ENCODE peak calls at places on chromosomes 13 and 19, in five cellular contexts. J is Caco-2, R is colonic mucosa, W is testis, N is HepG2. L is an unnamed sample.

GRCh38 chr13:38262211-38262610 is 87.4 kb upstream of the UFM1 start:
- DNase-seq in J (no peak), R (no peak), W (no peak), N (no peak), L (no peak)

GRCh38 chr13:41268764-41269163 is 5.4 kb upstream of the MTRF1 start:
- DNase-seq in J (no peak), R (no peak), W (no peak), N (no peak), L (no peak)

GRCh38 chr13:78595819-78596700 is 7.3 kb downstream of the POU4F1 start:
- DNase-seq in J (no peak), R (no peak), W (peak; percentile 61), N (peak; percentile 12), L (no peak)

GRCh38 chr13:99124695-99125334 is 75.8 kb upstream of the UBAC2 start:
- DNase-seq in J (no peak), R (no peak), W (no peak), N (no peak), L (peak; percentile 2)

GRCh38 chr19:5078179-5078578 is 109.3 kb downstream of the KDM4B start:
- DNase-seq in J (no peak), R (no peak), W (no peak), N (no peak), L (no peak)

GRCh38 chr19:6737284-6737872 is at the start of gene GPR108:
- DNase-seq in J (peak; percentile 99), R (peak; percentile 99), W (peak; percentile 100), N (peak; percentile 100), L (peak; percentile 100)

GRCh38 chr13:105338044-105338443 is 1197.4 kb downstream of the EFNB2 start:
- DNase-seq in J (no peak), R (no peak), W (no peak), N (no peak), L (no peak)

GRCh38 chr13:105219636-105220035 is 1315.8 kb downstream of the EFNB2 start:
- DNase-seq in J (no peak), R (no peak), W (no peak), N (no peak), L (no peak)

GRCh38 chr19:50330365-50331078 is 1.3 kb upstream of the KCNC3 start:
- DNase-seq in J (peak; percentile 84), R (peak; percentile 76), W (peak; percentile 88), N (peak; percentile 73), L (peak; percentile 56)

GRCh38 chr13:26011996-26012688 is 39.7 kb downstream of the SHISA2 start:
- DNase-seq in J (no peak), R (no peak), W (peak; percentile 58), N (no peak), L (peak; percentile 1)

GRCh38 chr13:66405908-66406802 is 824.0 kb downstream of the PCDH9 start:
- DNase-seq in J (no peak), R (no peak), W (no peak), N (no peak), L (no peak)

GRCh38 chr13:114230575-114230974 is 4.1 kb upstream of the CDC16 start:
- DNase-seq in J (no peak), R (no peak), W (no peak), N (no peak), L (no peak)

GRCh38 chr19:48113190-48113917 is 2.7 kb upstream of the PLA2G4C start:
- DNase-seq in J (no peak), R (no peak), W (no peak), N (no peak), L (no peak)

GRCh38 chr19:48110350-48110966 is at the start of gene PLA2G4C:
- DNase-seq in J (peak; percentile 91), R (peak; percentile 81), W (peak; percentile 93), N (peak; percentile 72), L (peak; percentile 86)

GRCh38 chr19:48108997-48109782 is 1.4 kb downstream of the PLA2G4C start:
- DNase-seq in J (no peak), R (no peak), W (no peak), N (no peak), L (no peak)

GRCh38 chr19:48111280-48111679 is 663 bp upstream of the PLA2G4C start:
- DNase-seq in J (no peak), R (no peak), W (no peak), N (no peak), L (no peak)
- H3K4me3 ChIP-seq in J (no peak overlapping the region), R (no peak overlapping the region), W (no peak overlapping the region), N (no peak overlapping the region), L (no peak overlapping the region)

DNA sequence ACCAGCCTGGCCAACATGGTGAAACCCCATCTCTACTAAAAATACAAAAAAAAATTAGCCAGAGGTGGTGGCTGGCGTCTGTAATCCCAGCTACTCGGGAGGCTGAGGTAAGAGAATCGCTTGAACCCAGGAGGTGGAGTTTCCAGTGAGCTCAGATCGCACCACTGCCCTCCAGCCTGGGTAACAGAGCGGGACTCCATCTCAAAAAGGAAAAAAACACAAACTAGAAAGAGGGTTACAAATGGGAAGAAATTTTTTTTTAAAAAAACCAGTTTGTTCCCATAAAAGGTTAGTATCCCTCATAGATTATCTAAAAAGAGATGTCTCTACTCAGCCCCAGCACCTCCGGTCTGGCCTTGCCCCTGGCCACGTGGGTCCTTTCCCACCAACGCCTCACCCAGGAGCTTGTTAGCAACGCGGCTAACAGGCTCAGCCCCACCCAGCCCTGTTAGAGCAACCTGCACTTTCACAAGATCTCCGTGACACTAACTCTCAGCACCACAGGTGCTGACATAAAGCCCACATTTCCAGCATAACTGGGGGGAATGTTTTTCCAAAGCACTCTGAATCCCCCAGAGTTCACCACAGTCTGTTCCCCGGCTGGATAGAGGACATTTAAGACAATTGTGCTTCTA is 4.3 kb downstream of the DMKN start:
- DNase-seq in J (peak; percentile 89), R (peak; percentile 67), W (no peak), N (peak; percentile 42), L (peak; percentile 37)
- H3K4me3 ChIP-seq in J (peak overlapping the region; percentile 69), R (peak overlapping the region; percentile 43), W (no peak overlapping the region), N (peak overlapping the region; percentile 69), L (no peak overlapping the region)

GRCh38 chr19:10091892-10092641 is 6.0 kb downstream of the SHFL start:
- DNase-seq in J (no peak), R (no peak), W (no peak), N (no peak), L (no peak)

GRCh38 chr19:10091370-10091687 is 5.2 kb downstream of the SHFL start:
- DNase-seq in J (no peak), R (no peak), W (no peak), N (no peak), L (no peak)

GRCh38 chr19:10095622-10095947 is 6.9 kb downstream of the ANGPTL6 start:
- DNase-seq in J (no peak), R (no peak), W (no peak), N (no peak), L (no peak)

GRCh38 chr19:10093295-10094186 is 7.4 kb downstream of the SHFL start:
- DNase-seq in J (no peak), R (no peak), W (no peak), N (no peak), L (no peak)

GRCh38 chr19:10092648-10093294 is 6.7 kb downstream of the SHFL start:
- DNase-seq in J (no peak), R (no peak), W (no peak), N (no peak), L (no peak)
- H3K4me3 ChIP-seq in J (no peak overlapping the region), R (no peak overlapping the region), W (no peak overlapping the region), N (no peak overlapping the region), L (no peak overlapping the region)

DNA sequence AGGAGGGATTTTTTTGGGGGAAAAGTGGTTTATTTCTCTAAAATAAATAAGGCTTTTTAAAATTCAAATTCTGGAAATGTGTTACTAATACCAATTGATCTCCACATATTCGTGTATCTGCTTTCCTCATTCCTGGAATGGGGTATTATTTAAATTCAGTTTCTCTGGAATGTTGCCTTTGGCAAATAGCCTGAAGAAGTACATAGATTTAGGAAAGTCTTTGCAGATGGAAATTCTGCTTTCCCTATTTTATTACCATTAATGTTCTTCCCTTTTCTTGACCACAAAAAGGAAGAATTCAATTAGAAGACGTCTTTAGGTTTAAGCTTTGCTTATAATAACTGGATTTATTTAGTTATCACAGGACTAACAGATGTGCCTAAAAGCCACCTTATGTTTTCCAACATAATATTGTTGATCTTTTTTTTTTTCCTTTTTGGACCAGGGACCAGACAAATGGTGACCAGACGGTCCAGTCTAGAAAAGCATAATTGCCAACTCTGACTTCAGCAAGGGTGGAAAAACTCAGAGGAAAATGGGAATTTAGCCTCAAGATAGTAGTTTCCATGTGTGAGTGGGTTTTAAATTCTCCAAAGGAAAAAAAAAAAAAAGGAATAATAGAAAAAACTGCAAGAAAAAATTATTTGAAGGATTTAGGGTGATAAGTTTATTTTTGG is 210.1 kb upstream of the SPRY2 start:
- DNase-seq in J (no peak), R (no peak), W (no peak), N (no peak), L (no peak)
- H3K4me3 ChIP-seq in J (no peak overlapping the region), R (no peak overlapping the region), W (no peak overlapping the region), N (no peak overlapping the region), L (no peak overlapping the region)

GRCh38 chr19:42315024-42315423 is 1.9 kb downstream of the TMEM145 start:
- DNase-seq in J (no peak), R (no peak), W (no peak), N (no peak), L (no peak)

GRCh38 chr19:42313840-42314755 is 989 bp downstream of the TMEM145 start:
- DNase-seq in J (no peak), R (no peak), W (no peak), N (no peak), L (no peak)

GRCh38 chr19:42311612-42312160 is 1.4 kb upstream of the TMEM145 start:
- DNase-seq in J (no peak), R (no peak), W (no peak), N (no peak), L (no peak)

GRCh38 chr19:42313096-42313839 is at the start of gene TMEM145:
- DNase-seq in J (peak; percentile 62), R (no peak), W (peak; percentile 68), N (no peak), L (peak; percentile 37)

GRCh38 chr19:42312370-42312769 is 739 bp upstream of the TMEM145 start:
- DNase-seq in J (no peak), R (no peak), W (no peak), N (no peak), L (no peak)
- H3K4me3 ChIP-seq in J (no peak overlapping the region), R (no peak overlapping the region), W (no peak overlapping the region), N (no peak overlapping the region), L (no peak overlapping the region)

DNA sequence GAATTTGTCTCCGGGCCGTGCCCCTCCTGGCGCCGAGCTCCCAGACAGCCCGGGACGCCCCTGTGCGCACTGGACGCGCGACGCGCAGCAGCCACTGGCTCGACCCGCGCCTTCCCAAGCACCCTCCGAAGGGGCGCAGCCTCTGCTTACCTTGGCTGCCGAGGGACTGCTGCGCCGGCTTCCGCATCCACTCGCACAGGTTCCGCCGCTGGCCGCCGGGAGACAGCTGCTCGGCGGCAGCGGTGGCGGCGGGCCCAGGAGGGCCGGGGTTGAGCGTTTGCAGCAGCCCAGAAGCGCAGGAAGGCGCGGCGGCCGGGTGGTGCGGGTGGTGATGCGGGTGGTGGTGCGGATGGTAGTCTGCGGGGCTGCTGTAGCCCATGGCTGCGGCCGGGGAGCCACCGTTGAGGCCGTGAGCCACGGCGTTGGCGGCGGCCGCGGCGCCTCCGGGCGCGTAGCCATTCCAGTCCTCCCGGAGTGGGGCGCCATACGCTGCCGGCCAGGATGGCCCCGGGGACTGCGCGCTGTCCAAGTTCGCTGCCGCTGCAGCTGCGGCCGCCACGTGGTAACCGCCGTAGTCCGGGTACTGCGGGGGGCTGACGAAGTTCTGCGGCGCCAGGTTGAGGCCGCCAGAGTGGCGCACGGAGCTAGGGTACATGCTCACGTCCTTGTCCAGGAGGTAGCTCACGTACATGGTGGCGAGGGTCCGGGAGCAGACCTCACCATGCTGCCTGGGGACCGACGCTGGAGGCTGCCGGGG is 621 bp downstream of the CDX2 start:
- DNase-seq in J (no peak), R (peak; percentile 21), W (no peak), N (no peak), L (no peak)
- H3K4me3 ChIP-seq in J (peak overlapping the region; percentile 96), R (peak overlapping the region; percentile 75), W (no peak overlapping the region), N (peak overlapping the region; percentile 34), L (peak overlapping the region; percentile 78)